ENCODE peak calls at places on chromosomes 5 and 9, in ten cellular contexts. One of them, this sample, is unnamed.
A peak's percentile ranks its signal among the peaks of the same experiment; 100 is the strongest.

GRCh38 chr9:91775011-91775707 is 174.9 kb downstream of the ROR2 start:
- DNase-seq in AG20443: peak; percentile 72
- DNase-seq in fibroblast of pulmonary artery: peak; percentile 66
- DNase-seq in progenitor cell of endocrine pancreas: peak; percentile 78
- DNase-seq in mucosa of gallbladder: peak; percentile 53
- DNase-seq in A549: peak; percentile 75
- DNase-seq in fibroblast of the aortic adventitia: peak; percentile 64
- DNase-seq in SW 1271: peak; percentile 39
- DNase-seq in hepatic stellate cell: peak; percentile 63
- DNase-seq in H54: peak; percentile 85
- DNase-seq in this sample: peak; percentile 60

GRCh38 chr5:138371454-138371853 is 19.0 kb downstream of the KDM3B start:
- DNase-seq in AG20443: no peak
- DNase-seq in fibroblast of pulmonary artery: no peak
- DNase-seq in progenitor cell of endocrine pancreas: no peak
- DNase-seq in mucosa of gallbladder: no peak
- DNase-seq in A549: no peak
- DNase-seq in fibroblast of the aortic adventitia: no peak
- DNase-seq in SW 1271: no peak
- DNase-seq in hepatic stellate cell: no peak
- DNase-seq in H54: no peak
- DNase-seq in this sample: no peak

GRCh38 chr9:25427290-25427689 is 251.0 kb downstream of the TUSC1 start:
- DNase-seq in AG20443: no peak
- DNase-seq in fibroblast of pulmonary artery: no peak
- DNase-seq in progenitor cell of endocrine pancreas: no peak
- DNase-seq in mucosa of gallbladder: no peak
- DNase-seq in A549: no peak
- DNase-seq in fibroblast of the aortic adventitia: no peak
- DNase-seq in SW 1271: no peak
- DNase-seq in hepatic stellate cell: no peak
- DNase-seq in H54: no peak
- DNase-seq in this sample: no peak

GRCh38 chr5:176162206-176162605 is 76.0 kb upstream of the SIMC1 start:
- DNase-seq in AG20443: no peak
- DNase-seq in fibroblast of pulmonary artery: no peak
- DNase-seq in progenitor cell of endocrine pancreas: no peak
- DNase-seq in mucosa of gallbladder: no peak
- DNase-seq in A549: no peak
- DNase-seq in fibroblast of the aortic adventitia: peak; percentile 58
- DNase-seq in SW 1271: no peak
- DNase-seq in hepatic stellate cell: no peak
- DNase-seq in H54: no peak
- DNase-seq in this sample: no peak

GRCh38 chr5:177317959-177318377 is 6.3 kb upstream of the MXD3 start:
- DNase-seq in AG20443: peak; percentile 84
- DNase-seq in fibroblast of pulmonary artery: peak; percentile 88
- DNase-seq in progenitor cell of endocrine pancreas: peak; percentile 60
- DNase-seq in mucosa of gallbladder: peak; percentile 87
- DNase-seq in A549: peak; percentile 79
- DNase-seq in fibroblast of the aortic adventitia: peak; percentile 81
- DNase-seq in SW 1271: no peak
- DNase-seq in hepatic stellate cell: peak; percentile 74
- DNase-seq in H54: peak; percentile 69
- DNase-seq in this sample: peak; percentile 85

GRCh38 chr9:92736816-92737606 is 27.6 kb downstream of the BICD2 start:
- DNase-seq in AG20443: no peak
- DNase-seq in fibroblast of pulmonary artery: peak; percentile 66
- DNase-seq in progenitor cell of endocrine pancreas: no peak
- DNase-seq in mucosa of gallbladder: no peak
- DNase-seq in A549: no peak
- DNase-seq in fibroblast of the aortic adventitia: no peak
- DNase-seq in SW 1271: no peak
- DNase-seq in hepatic stellate cell: no peak
- DNase-seq in H54: peak; percentile 45
- DNase-seq in this sample: no peak

GRCh38 chr5:123035950-123036390 is 555 bp downstream of the PPIC start:
- DNase-seq in AG20443: peak; percentile 71
- DNase-seq in fibroblast of pulmonary artery: peak; percentile 50
- DNase-seq in progenitor cell of endocrine pancreas: peak; percentile 41
- DNase-seq in mucosa of gallbladder: peak; percentile 35
- DNase-seq in A549: peak; percentile 59
- DNase-seq in fibroblast of the aortic adventitia: peak; percentile 45
- DNase-seq in SW 1271: peak; percentile 42
- DNase-seq in hepatic stellate cell: peak; percentile 56
- DNase-seq in H54: peak; percentile 47
- DNase-seq in this sample: peak; percentile 45

GRCh38 chr9:4116091-4116581 is 183.7 kb downstream of the GLIS3 start:
- DNase-seq in AG20443: peak; percentile 18
- DNase-seq in fibroblast of pulmonary artery: peak; percentile 43
- DNase-seq in progenitor cell of endocrine pancreas: no peak
- DNase-seq in mucosa of gallbladder: no peak
- DNase-seq in A549: no peak
- DNase-seq in fibroblast of the aortic adventitia: peak; percentile 75
- DNase-seq in SW 1271: no peak
- DNase-seq in hepatic stellate cell: peak; percentile 25
- DNase-seq in H54: no peak
- DNase-seq in this sample: no peak

GRCh38 chr9:89477811-89478583 is 19.9 kb downstream of the SEMA4D start:
- DNase-seq in AG20443: no peak
- DNase-seq in fibroblast of pulmonary artery: peak; percentile 80
- DNase-seq in progenitor cell of endocrine pancreas: no peak
- DNase-seq in mucosa of gallbladder: peak; percentile 45
- DNase-seq in A549: no peak
- DNase-seq in fibroblast of the aortic adventitia: peak; percentile 22
- DNase-seq in SW 1271: no peak
- DNase-seq in hepatic stellate cell: no peak
- DNase-seq in H54: peak; percentile 92
- DNase-seq in this sample: peak; percentile 85

GRCh38 chr5:75197746-75198145 is 38.9 kb downstream of the ANKRD31 start:
- DNase-seq in AG20443: no peak
- DNase-seq in fibroblast of pulmonary artery: no peak
- DNase-seq in progenitor cell of endocrine pancreas: no peak
- DNase-seq in mucosa of gallbladder: no peak
- DNase-seq in A549: no peak
- DNase-seq in fibroblast of the aortic adventitia: no peak
- DNase-seq in SW 1271: no peak
- DNase-seq in hepatic stellate cell: no peak
- DNase-seq in H54: no peak
- DNase-seq in this sample: no peak

GRCh38 chr9:129863059-129863690 is 27.9 kb downstream of the USP20 start:
- DNase-seq in AG20443: no peak
- DNase-seq in fibroblast of pulmonary artery: peak; percentile 95
- DNase-seq in progenitor cell of endocrine pancreas: no peak
- DNase-seq in mucosa of gallbladder: no peak
- DNase-seq in A549: no peak
- DNase-seq in fibroblast of the aortic adventitia: peak; percentile 60
- DNase-seq in SW 1271: no peak
- DNase-seq in hepatic stellate cell: no peak
- DNase-seq in H54: peak; percentile 67
- DNase-seq in this sample: peak; percentile 75

GRCh38 chr5:77852514-77853352 is 76.6 kb upstream of the TBCA start:
- DNase-seq in AG20443: peak; percentile 66
- DNase-seq in fibroblast of pulmonary artery: peak; percentile 61
- DNase-seq in progenitor cell of endocrine pancreas: peak; percentile 37
- DNase-seq in mucosa of gallbladder: no peak
- DNase-seq in A549: peak; percentile 53
- DNase-seq in fibroblast of the aortic adventitia: peak; percentile 56
- DNase-seq in SW 1271: no peak
- DNase-seq in hepatic stellate cell: peak; percentile 66
- DNase-seq in H54: peak; percentile 54
- DNase-seq in this sample: peak; percentile 23

GRCh38 chr9:125405938-125406811 is 144.5 kb downstream of the GAPVD1 start:
- DNase-seq in AG20443: peak; percentile 50
- DNase-seq in fibroblast of pulmonary artery: peak; percentile 43
- DNase-seq in progenitor cell of endocrine pancreas: no peak
- DNase-seq in mucosa of gallbladder: no peak
- DNase-seq in A549: no peak
- DNase-seq in fibroblast of the aortic adventitia: no peak
- DNase-seq in SW 1271: no peak
- DNase-seq in hepatic stellate cell: no peak
- DNase-seq in H54: peak; percentile 100
- DNase-seq in this sample: no peak

GRCh38 chr5:52989781-52990530 is 804 bp downstream of the ITGA2 start:
- DNase-seq in AG20443: peak; percentile 69
- DNase-seq in fibroblast of pulmonary artery: peak; percentile 56
- DNase-seq in progenitor cell of endocrine pancreas: peak; percentile 30
- DNase-seq in mucosa of gallbladder: peak; percentile 31
- DNase-seq in A549: peak; percentile 31
- DNase-seq in fibroblast of the aortic adventitia: peak; percentile 69
- DNase-seq in SW 1271: peak; percentile 38
- DNase-seq in hepatic stellate cell: peak; percentile 45
- DNase-seq in H54: peak; percentile 15
- DNase-seq in this sample: peak; percentile 81

GRCh38 chr5:40834391-40834848 is 602 bp downstream of the RPL37 start:
- DNase-seq in AG20443: no peak
- DNase-seq in fibroblast of pulmonary artery: peak; percentile 45
- DNase-seq in progenitor cell of endocrine pancreas: no peak
- DNase-seq in mucosa of gallbladder: no peak
- DNase-seq in A549: no peak
- DNase-seq in fibroblast of the aortic adventitia: peak; percentile 48
- DNase-seq in SW 1271: no peak
- DNase-seq in hepatic stellate cell: no peak
- DNase-seq in H54: no peak
- DNase-seq in this sample: peak; percentile 74

GRCh38 chr5:176890455-176891330 is 8.5 kb downstream of the HK3 start:
- DNase-seq in AG20443: no peak
- DNase-seq in fibroblast of pulmonary artery: no peak
- DNase-seq in progenitor cell of endocrine pancreas: peak; percentile 7
- DNase-seq in mucosa of gallbladder: no peak
- DNase-seq in A549: no peak
- DNase-seq in fibroblast of the aortic adventitia: no peak
- DNase-seq in SW 1271: no peak
- DNase-seq in hepatic stellate cell: no peak
- DNase-seq in H54: no peak
- DNase-seq in this sample: no peak

GRCh38 chr5:112420111-112420864 is 1.2 kb upstream of the EPB41L4A start:
- DNase-seq in AG20443: peak; percentile 80
- DNase-seq in fibroblast of pulmonary artery: peak; percentile 67
- DNase-seq in progenitor cell of endocrine pancreas: peak; percentile 81
- DNase-seq in mucosa of gallbladder: peak; percentile 82
- DNase-seq in A549: peak; percentile 86
- DNase-seq in fibroblast of the aortic adventitia: peak; percentile 34
- DNase-seq in SW 1271: peak; percentile 67
- DNase-seq in hepatic stellate cell: peak; percentile 51
- DNase-seq in H54: no peak
- DNase-seq in this sample: peak; percentile 93

GRCh38 chr9:12702160-12702758 is 9.1 kb downstream of the TYRP1 start:
- DNase-seq in AG20443: peak; percentile 76
- DNase-seq in fibroblast of pulmonary artery: peak; percentile 90
- DNase-seq in progenitor cell of endocrine pancreas: peak; percentile 12
- DNase-seq in mucosa of gallbladder: peak; percentile 50
- DNase-seq in A549: peak; percentile 8
- DNase-seq in fibroblast of the aortic adventitia: peak; percentile 85
- DNase-seq in SW 1271: no peak
- DNase-seq in hepatic stellate cell: peak; percentile 8
- DNase-seq in H54: no peak
- DNase-seq in this sample: peak; percentile 92

GRCh38 chr9:89137548-89138462 is 40.8 kb downstream of the SHC3 start:
- DNase-seq in AG20443: peak; percentile 87
- DNase-seq in fibroblast of pulmonary artery: peak; percentile 98
- DNase-seq in progenitor cell of endocrine pancreas: no peak
- DNase-seq in mucosa of gallbladder: peak; percentile 84
- DNase-seq in A549: peak; percentile 15
- DNase-seq in fibroblast of the aortic adventitia: peak; percentile 98
- DNase-seq in SW 1271: no peak
- DNase-seq in hepatic stellate cell: peak; percentile 33
- DNase-seq in H54: peak; percentile 62
- DNase-seq in this sample: peak; percentile 11

GRCh38 chr5:67310169-67310568 is 113.6 kb upstream of the CD180 start:
- DNase-seq in AG20443: no peak
- DNase-seq in fibroblast of pulmonary artery: no peak
- DNase-seq in progenitor cell of endocrine pancreas: no peak
- DNase-seq in mucosa of gallbladder: no peak
- DNase-seq in A549: no peak
- DNase-seq in fibroblast of the aortic adventitia: no peak
- DNase-seq in SW 1271: no peak
- DNase-seq in hepatic stellate cell: no peak
- DNase-seq in H54: no peak
- DNase-seq in this sample: no peak

GRCh38 chr5:145283101-145283500 is 552.0 kb downstream of the PRELID2 start:
- DNase-seq in AG20443: no peak
- DNase-seq in fibroblast of pulmonary artery: peak; percentile 45
- DNase-seq in progenitor cell of endocrine pancreas: no peak
- DNase-seq in mucosa of gallbladder: no peak
- DNase-seq in A549: no peak
- DNase-seq in fibroblast of the aortic adventitia: peak; percentile 44
- DNase-seq in SW 1271: no peak
- DNase-seq in hepatic stellate cell: no peak
- DNase-seq in H54: no peak
- DNase-seq in this sample: no peak

GRCh38 chr9:122498883-122499288 is 11.7 kb upstream of the OR1J2 start:
- DNase-seq in AG20443: peak; percentile 71
- DNase-seq in fibroblast of pulmonary artery: peak; percentile 64
- DNase-seq in progenitor cell of endocrine pancreas: no peak
- DNase-seq in mucosa of gallbladder: peak; percentile 14
- DNase-seq in A549: peak; percentile 13
- DNase-seq in fibroblast of the aortic adventitia: peak; percentile 58
- DNase-seq in SW 1271: no peak
- DNase-seq in hepatic stellate cell: peak; percentile 24
- DNase-seq in H54: peak; percentile 30
- DNase-seq in this sample: peak; percentile 53

GRCh38 chr5:66596791-66597757 is 881 bp downstream of the MAST4 start:
- DNase-seq in AG20443: peak; percentile 58
- DNase-seq in fibroblast of pulmonary artery: peak; percentile 26
- DNase-seq in progenitor cell of endocrine pancreas: peak; percentile 41
- DNase-seq in mucosa of gallbladder: no peak
- DNase-seq in A549: peak; percentile 6
- DNase-seq in fibroblast of the aortic adventitia: peak; percentile 9
- DNase-seq in SW 1271: no peak
- DNase-seq in hepatic stellate cell: peak; percentile 8
- DNase-seq in H54: no peak
- DNase-seq in this sample: peak; percentile 30

GRCh38 chr9:32385135-32385884 is 867 bp downstream of the ACO1 start:
- DNase-seq in AG20443: no peak
- DNase-seq in fibroblast of pulmonary artery: no peak
- DNase-seq in progenitor cell of endocrine pancreas: no peak
- DNase-seq in mucosa of gallbladder: no peak
- DNase-seq in A549: peak; percentile 15
- DNase-seq in fibroblast of the aortic adventitia: peak; percentile 34
- DNase-seq in SW 1271: no peak
- DNase-seq in hepatic stellate cell: no peak
- DNase-seq in H54: no peak
- DNase-seq in this sample: no peak

GRCh38 chr5:108386345-108387061 is 4.6 kb upstream of the FBXL17 start:
- DNase-seq in AG20443: peak; percentile 8
- DNase-seq in fibroblast of pulmonary artery: peak; percentile 27
- DNase-seq in progenitor cell of endocrine pancreas: no peak
- DNase-seq in mucosa of gallbladder: no peak
- DNase-seq in A549: no peak
- DNase-seq in fibroblast of the aortic adventitia: no peak
- DNase-seq in SW 1271: no peak
- DNase-seq in hepatic stellate cell: peak; percentile 22
- DNase-seq in H54: peak; percentile 9
- DNase-seq in this sample: no peak

GRCh38 chr5:89703799-89704198 is 705.8 kb downstream of the CETN3 start:
- DNase-seq in AG20443: peak; percentile 7
- DNase-seq in fibroblast of pulmonary artery: peak; percentile 4
- DNase-seq in progenitor cell of endocrine pancreas: no peak
- DNase-seq in mucosa of gallbladder: no peak
- DNase-seq in A549: no peak
- DNase-seq in fibroblast of the aortic adventitia: no peak
- DNase-seq in SW 1271: no peak
- DNase-seq in hepatic stellate cell: no peak
- DNase-seq in H54: no peak
- DNase-seq in this sample: no peak

GRCh38 chr9:32431196-32431595 is 46.8 kb downstream of the ACO1 start:
- DNase-seq in AG20443: no peak
- DNase-seq in fibroblast of pulmonary artery: peak; percentile 22
- DNase-seq in progenitor cell of endocrine pancreas: no peak
- DNase-seq in mucosa of gallbladder: no peak
- DNase-seq in A549: no peak
- DNase-seq in fibroblast of the aortic adventitia: peak; percentile 10
- DNase-seq in SW 1271: no peak
- DNase-seq in hepatic stellate cell: no peak
- DNase-seq in H54: no peak
- DNase-seq in this sample: no peak

This sample was measured in lung microvascular endothelial cell.